ENCODE peak calls at places on chromosomes 2 and 18, in ten cellular contexts. J is CD4-positive, alpha-beta T cell; I is fibroblast of lung; E is GM10248; X is fibroblast of the aortic adventitia; H is lower lobe of right lung; D is astrocyte; K is colonic mucosa; S is endothelial cell; A is upper lobe of right lung. L is an unnamed sample.

GRCh38 chr2:30701782-30702181 is 105.5 kb downstream of the CAPN13 start:
- DNase-seq in J (no peak), I (peak; percentile 12), E (no peak), X (no peak), H (no peak), D (no peak), K (no peak), S (no peak), A (no peak), L (no peak)

GRCh38 chr2:96970248-96970875 is 16.0 kb downstream of the FAM178B start:
- DNase-seq in J (no peak), I (no peak), E (no peak), X (no peak), H (peak; percentile 80), D (no peak), K (peak; percentile 79), S (no peak), A (peak; percentile 84), L (no peak)

GRCh38 chr18:77234504-77235365 is 14.9 kb upstream of the GALR1 start:
- DNase-seq in J (no peak), I (no peak), E (no peak), X (no peak), H (no peak), D (peak; percentile 22), K (no peak), S (no peak), A (no peak), L (no peak)

GRCh38 chr2:61144697-61145268 is 17.2 kb upstream of the C2orf74 start:
- DNase-seq in J (peak; percentile 85), I (peak; percentile 98), E (peak; percentile 98), X (peak; percentile 99), H (peak; percentile 97), D (peak; percentile 89), K (peak; percentile 86), S (peak; percentile 96), A (peak; percentile 96), L (peak; percentile 94)

GRCh38 chr18:73980289-73980979 is 167.2 kb downstream of the FBXO15 start:
- DNase-seq in J (no peak), I (no peak), E (no peak), X (peak; percentile 9), H (no peak), D (no peak), K (no peak), S (peak; percentile 61), A (no peak), L (no peak)

GRCh38 chr2:70098032-70098431 is 10.8 kb downstream of the PCBP1 start:
- DNase-seq in J (no peak), I (no peak), E (no peak), X (no peak), H (no peak), D (no peak), K (no peak), S (no peak), A (no peak), L (no peak)

GRCh38 chr2:16475581-16475980 is 190.1 kb downstream of the CYRIA start:
- DNase-seq in J (no peak), I (no peak), E (no peak), X (no peak), H (no peak), D (no peak), K (no peak), S (no peak), A (no peak), L (no peak)

GRCh38 chr2:23564618-23564967 is 179.6 kb downstream of the KLHL29 start:
- DNase-seq in J (no peak), I (no peak), E (no peak), X (peak; percentile 15), H (no peak), D (peak; percentile 42), K (no peak), S (no peak), A (no peak), L (no peak)

GRCh38 chr2:71784734-71785549 is 331.6 kb downstream of the DYSF start:
- DNase-seq in J (no peak), I (no peak), E (peak; percentile 6), X (no peak), H (no peak), D (peak; percentile 36), K (peak; percentile 23), S (no peak), A (no peak), L (no peak)

GRCh38 chr2:1869987-1870386 is 125.7 kb upstream of the PXDN start:
- DNase-seq in J (no peak), I (no peak), E (no peak), X (no peak), H (no peak), D (peak; percentile 46), K (no peak), S (no peak), A (no peak), L (no peak)

GRCh38 chr2:127569274-127570065 is 34.0 kb downstream of the MYO7B start:
- DNase-seq in J (no peak), I (peak; percentile 69), E (no peak), X (peak; percentile 91), H (no peak), D (peak; percentile 76), K (no peak), S (no peak), A (peak; percentile 38), L (no peak)

DNA sequence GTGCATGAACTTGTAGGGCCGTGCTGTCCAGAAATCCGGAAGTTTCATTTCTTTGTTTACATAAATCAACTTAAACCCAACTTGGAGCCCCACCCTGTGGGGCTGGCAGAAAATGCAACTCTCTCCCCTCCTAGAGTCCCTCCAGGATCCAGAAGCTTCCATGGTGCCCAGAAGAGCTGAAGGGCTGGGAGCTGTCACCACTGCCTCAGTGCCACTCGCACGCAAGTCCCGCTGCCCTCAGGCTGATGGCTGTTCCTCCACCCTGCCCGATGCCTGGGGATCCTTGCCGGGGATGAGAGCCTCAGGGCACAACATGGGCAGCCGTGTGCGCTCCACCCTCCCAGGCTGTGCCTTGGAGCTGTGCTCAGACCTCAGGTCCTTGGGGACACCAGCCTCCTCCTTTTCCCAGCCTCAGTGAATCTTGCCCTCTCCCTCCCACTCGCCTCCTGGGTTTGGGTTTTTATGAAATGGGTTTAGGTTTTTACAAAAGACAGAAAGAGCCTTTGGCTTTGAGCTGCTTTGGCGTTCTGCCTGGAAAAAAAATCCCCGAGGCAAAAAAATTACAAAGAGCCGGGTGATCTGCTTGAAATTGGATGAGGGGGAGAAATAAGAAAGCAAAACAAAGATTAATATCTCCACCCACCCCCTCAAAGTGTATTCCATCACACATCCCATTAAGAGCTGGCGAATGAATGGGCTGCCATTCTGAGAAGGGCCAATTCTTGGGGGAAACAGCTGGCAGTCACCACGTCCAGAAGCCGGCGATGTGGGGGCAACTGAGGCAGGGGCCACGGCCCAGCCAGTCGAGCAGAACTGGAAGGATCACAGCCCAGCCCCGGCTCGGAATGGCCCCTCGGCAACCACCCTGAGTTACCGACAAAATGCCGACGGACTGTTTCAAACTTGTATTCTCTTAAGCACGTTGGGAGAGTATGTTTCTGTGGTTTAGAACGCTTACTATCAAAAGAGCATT is 155.4 kb downstream of the TWIST2 start:
- DNase-seq in J (no peak), I (peak; percentile 86), E (no peak), X (peak; percentile 89), H (no peak), D (no peak), K (peak; percentile 35), S (no peak), A (peak; percentile 52), L (no peak)
- TF ChIP-seq CTCF in J (no peak), I (peak; percentile 62), E (no peak), X (peak; percentile 43), H (no peak), D (peak; percentile 8), K (no peak), S (no peak), A (no peak), L (no peak)

DNA sequence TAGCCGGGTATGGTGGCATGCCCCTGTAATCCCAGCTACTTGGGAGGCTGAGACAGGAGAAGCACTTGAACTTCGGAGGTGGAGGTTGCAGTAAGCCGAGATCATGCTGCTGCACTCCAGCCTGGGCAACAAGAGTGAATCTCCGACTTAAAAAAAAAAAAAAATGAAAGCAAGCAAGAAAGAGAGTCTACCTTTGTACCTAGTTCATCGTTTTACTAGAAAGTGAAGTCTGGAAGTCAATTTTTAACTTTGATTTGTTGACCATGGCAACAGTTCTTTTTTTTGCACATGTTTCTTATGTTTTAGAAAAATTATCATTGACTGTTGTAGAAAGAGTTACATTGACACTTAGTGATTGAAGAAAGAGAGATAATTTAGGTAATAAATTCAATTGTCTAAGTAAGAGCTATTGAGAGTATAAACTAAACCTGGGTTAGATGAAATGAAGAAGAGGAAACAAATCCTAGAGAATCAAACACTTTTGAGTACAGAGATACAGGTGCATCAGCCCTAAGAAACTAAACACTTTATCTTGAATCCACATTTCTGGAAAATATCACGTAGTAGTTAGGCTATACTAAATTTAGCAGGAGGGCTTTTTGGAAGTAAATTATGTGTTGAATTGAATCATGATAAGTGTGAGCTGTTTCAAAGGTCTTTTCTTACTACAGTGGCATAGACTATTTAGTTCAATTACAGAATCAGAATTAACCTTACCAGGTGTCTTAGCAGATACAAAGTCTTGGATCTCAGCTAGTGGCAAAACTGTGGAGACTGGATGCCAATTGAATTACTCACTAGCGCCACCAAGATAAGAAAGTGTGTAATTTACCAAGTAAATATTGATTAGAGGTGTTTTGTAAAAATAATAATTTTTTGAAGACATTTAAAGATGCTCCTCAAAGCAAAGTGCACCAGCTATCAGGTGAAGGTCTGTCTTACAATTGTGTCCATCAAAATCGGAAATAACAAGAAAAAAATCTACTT is 303.4 kb upstream of the NRXN1 start:
- DNase-seq in J (no peak), I (no peak), E (no peak), X (no peak), H (no peak), D (no peak), K (no peak), S (no peak), A (no peak), L (no peak)
- TF ChIP-seq CTCF in J (no peak), I (no peak), E (no peak), X (no peak), H (no peak), D (no peak), K (no peak), S (peak; percentile 46), A (no peak), L (no peak)

DNA sequence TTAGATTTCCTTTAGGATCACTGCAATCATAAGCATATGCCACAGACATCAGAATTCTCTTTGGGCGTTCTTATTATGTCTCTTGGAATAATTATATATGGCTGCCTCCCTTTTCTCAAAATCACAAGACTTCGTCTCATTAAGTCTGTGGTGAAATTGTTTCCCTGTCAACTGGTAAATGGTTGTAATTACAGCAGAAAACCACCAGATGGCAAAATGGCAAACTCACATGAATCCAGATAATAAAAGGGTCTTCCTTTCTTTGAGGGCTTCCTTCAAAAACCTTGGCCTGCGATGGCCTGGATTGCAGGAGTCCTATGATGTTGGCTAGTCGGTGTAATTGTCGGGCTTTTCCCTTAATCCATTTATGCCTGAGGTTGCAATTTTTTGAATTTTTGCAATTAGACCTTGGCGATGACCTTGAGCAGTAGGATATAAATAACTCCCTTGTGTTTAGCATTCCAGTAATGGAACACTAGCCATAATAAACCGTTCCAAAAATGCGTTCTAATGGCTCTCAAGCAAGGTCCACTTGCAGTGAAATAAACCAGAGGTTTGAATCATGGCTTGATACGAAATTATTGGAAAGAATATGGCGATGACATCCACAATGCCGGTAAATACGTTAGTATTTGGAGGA is 656.4 kb downstream of the MBD2 start:
- DNase-seq in J (no peak), I (peak; percentile 30), E (peak; percentile 41), X (peak; percentile 52), H (no peak), D (peak; percentile 6), K (no peak), S (peak; percentile 18), A (no peak), L (peak; percentile 45)
- TF ChIP-seq CTCF in J (peak; percentile 44), I (peak; percentile 54), E (peak; percentile 58), X (peak; percentile 65), H (peak; percentile 57), D (peak; percentile 58), K (no peak), S (peak; percentile 90), A (peak; percentile 60), L (peak; percentile 52)

GRCh38 chr18:78448106-78448505 is 531.5 kb upstream of the SALL3 start:
- DNase-seq in J (no peak), I (no peak), E (no peak), X (no peak), H (no peak), D (no peak), K (no peak), S (no peak), A (no peak), L (no peak)
- TF ChIP-seq CTCF in J (no peak), I (no peak), E (no peak), X (no peak), H (no peak), D (no peak), K (no peak), S (no peak), A (no peak), L (no peak)

L was measured in GM20000.